ENCODE peak calls at places on chromosomes 16 and 17, in five cellular contexts. C is activated CD8-positive, alpha-beta memory T cell treated with anti-CD3 and anti-CD28 coated beads, Interleukin-2, amount 50 U/mL, for 48 hours; G is AG10803; U is EL; D is Kasumi-1. T is an unnamed sample.

GRCh38 chr17:58321571-58322525 is 6.7 kb downstream of the TSPOAP1 start:
- DNase-seq in C (no peak), G (no peak), D (no peak), U (no peak), T (no peak)

GRCh38 chr16:1181715-1182671 is 29.1 kb downstream of the CACNA1H start:
- DNase-seq in D (no peak), C (no peak), G (peak), U (peak), T (peak)

GRCh38 chr17:68775338-68775737 is 174.2 kb upstream of the FAM20A start:
- DNase-seq in D (no peak), G (peak), C (no peak), U (no peak), T (no peak)

GRCh38 chr16:85998868-85999729 is 100.1 kb downstream of the IRF8 start:
- DNase-seq in C (peak), U (no peak), G (no peak), D (no peak), T (no peak)

GRCh38 chr17:78736526-78737079 is 45.5 kb downstream of the CYTH1 start:
- DNase-seq in D (peak), C (no peak), U (no peak), G (no peak), T (no peak)

GRCh38 chr17:18040287-18040858 is 1.2 kb downstream of the GID4 start:
- DNase-seq in G (no peak), U (peak), D (no peak), C (no peak), T (no peak)

GRCh38 chr16:56300901-56301351 is 109.6 kb downstream of the GNAO1 start:
- DNase-seq in D (no peak), C (no peak), G (peak), U (peak), T (peak)

GRCh38 chr16:12628526-12628925 is 175.2 kb downstream of the CPPED1 start:
- DNase-seq in G (no peak), U (peak), D (no peak), C (no peak), T (no peak)

GRCh38 chr17:41667280-41668008 is 21.2 kb upstream of the EIF1 start:
- DNase-seq in C (no peak), U (no peak), G (no peak), D (peak), T (no peak)